ENCODE peak calls at places on chromosome 5, in five cellular contexts. Z is T-helper 2 cell; X is stimulated activated CD8-positive, alpha-beta memory T cell treated with anti-CD3 and anti-CD28 coated beads, Interleukin-7, amount 100 ng/mL, for 24 hours; D is adrenal gland; O is stimulated activated CD4-positive, alpha-beta T cell treated with anti-CD3 and anti-CD28 coated beads, Interleukin-1b, Interleukin-23, amount 100 ng/mL, for 24 hours. M is an unnamed sample.

GRCh38 chr5:35557742-35558141 is 59.9 kb upstream of the SPEF2 start:
- DNase-seq in D (no peak), Z (no peak), O (no peak), X (no peak), M (no peak)

GRCh38 chr5:178113841-178114324 is 551 bp downstream of the N4BP3 start:
- DNase-seq in Z (no peak), D (no peak), X (no peak), O (no peak), M (no peak)

GRCh38 chr5:151037561-151038291 is 17.3 kb downstream of the GPX3 start:
- DNase-seq in D (peak; percentile 85), O (no peak), Z (no peak), X (no peak), M (no peak)

GRCh38 chr5:78569441-78569840 is 79.1 kb downstream of the LHFPL2 start:
- DNase-seq in D (peak; percentile 81), O (no peak), X (no peak), Z (no peak), M (no peak)

GRCh38 chr5:169164481-169164925 is 136.4 kb downstream of the SLIT3 start:
- DNase-seq in O (no peak), Z (no peak), X (no peak), D (no peak), M (no peak)

GRCh38 chr5:142769251-142769792 is 855 bp upstream of the ARHGAP26 start:
- DNase-seq in Z (no peak), D (no peak), O (no peak), X (no peak), M (no peak)

GRCh38 chr5:88889165-88890069 is 6.4 kb upstream of the MEF2C start:
- DNase-seq in Z (no peak), O (no peak), X (no peak), D (peak; percentile 73), M (no peak)

GRCh38 chr5:167207081-167207480 is 1084.4 kb upstream of the WWC1 start:
- DNase-seq in O (no peak), X (no peak), Z (no peak), D (no peak), M (no peak)

GRCh38 chr5:32325067-32325466 is 12.3 kb upstream of the MTMR12 start:
- DNase-seq in X (no peak), Z (no peak), O (no peak), D (no peak), M (no peak)

GRCh38 chr5:32810812-32811211 is 99.7 kb downstream of the NPR3 start:
- DNase-seq in O (no peak), D (peak; percentile 42), Z (no peak), X (no peak), M (no peak)

GRCh38 chr5:145495171-145495570 is 340.0 kb downstream of the PRELID2 start:
- DNase-seq in D (no peak), X (no peak), Z (no peak), O (no peak), M (no peak)

GRCh38 chr5:64318175-64318574 is 152.5 kb downstream of the RNF180 start:
- DNase-seq in D (no peak), X (no peak), Z (no peak), O (no peak), M (no peak)

GRCh38 chr5:16384804-16385203 is 80.8 kb downstream of the ZNF622 start:
- DNase-seq in O (no peak), Z (no peak), X (no peak), D (no peak), M (no peak)

GRCh38 chr5:133994297-133994989 is 10.3 kb downstream of the VDAC1 start:
- DNase-seq in X (no peak), D (no peak), Z (no peak), O (no peak), M (no peak)

GRCh38 chr5:158064331-158065123 is 205.6 kb upstream of the CLINT1 start:
- DNase-seq in D (no peak), X (no peak), Z (no peak), O (no peak), M (no peak)

GRCh38 chr5:103211858-103212500 is 46.6 kb upstream of the MACIR start:
- DNase-seq in D (no peak), X (no peak), O (no peak), Z (no peak), M (no peak)

M was measured in D721Med.